ENCODE peak calls at places on chromosomes 7 and 10, in four cellular contexts. W is K562, E is GM12878, Z is HepG2. R is an unnamed sample.
A peak's percentile ranks its signal among the peaks of the same experiment; 100 is the strongest.

GRCh38 chr7:40003586-40003985 is 53.5 kb downstream of the CDK13 start:
- DNase-seq in E (no peak), Z (no peak), W (no peak), R (no peak)

GRCh38 chr10:114436941-114437340 is 32.6 kb upstream of the AFAP1L2 start:
- DNase-seq in W (no peak), E (no peak), Z (no peak), R (no peak)

GRCh38 chr7:7703427-7703826 is 15.0 kb downstream of the RPA3 start:
- DNase-seq in W (no peak), E (no peak), Z (no peak), R (no peak)

GRCh38 chr7:113370910-113371309 is 252.6 kb upstream of the SMIM30 start:
- DNase-seq in E (no peak), Z (no peak), W (no peak), R (no peak)

GRCh38 chr7:41257660-41258059 is 445.2 kb downstream of the INHBA start:
- DNase-seq in Z (no peak), E (no peak), W (no peak), R (no peak)

GRCh38 chr7:135714534-135715009 is 13.4 kb downstream of the SLC13A4 start:
- DNase-seq in E (no peak), Z (peak; percentile 6), W (no peak), R (peak; percentile 34)

GRCh38 chr7:2523941-2524807 is 4.6 kb downstream of the LFNG start:
- DNase-seq in W (peak; percentile 57), Z (peak; percentile 62), E (no peak), R (peak; percentile 50)

GRCh38 chr10:75097666-75098285 is 13.7 kb upstream of the SAMD8 start:
- DNase-seq in W (no peak), Z (peak; percentile 20), E (no peak), R (no peak)

GRCh38 chr10:76939862-76940495 is 697.6 kb downstream of the KCNMA1 start:
- DNase-seq in W (no peak), Z (no peak), E (no peak), R (no peak)

GRCh38 chr10:132446661-132447445 is 49.9 kb downstream of the PWWP2B start:
- DNase-seq in E (peak; percentile 21), Z (peak; percentile 83), W (peak; percentile 50), R (no peak)

GRCh38 chr10:28744021-28744420 is 66.7 kb downstream of the BAMBI start:
- DNase-seq in Z (no peak), E (no peak), W (no peak), R (no peak)

GRCh38 chr10:7412482-7413251 is 1.8 kb upstream of the SFMBT2 start:
- DNase-seq in E (no peak), Z (no peak), W (no peak), R (peak; percentile 71)

GRCh38 chr7:107692501-107692900 is 31.9 kb downstream of the SLC26A4 start:
- DNase-seq in W (no peak), E (no peak), Z (no peak), R (no peak)

GRCh38 chr10:46555366-46555712 is 1.1 kb downstream of the GPRIN2 start:
- DNase-seq in E (no peak), W (no peak), Z (no peak), R (peak; percentile 28)

GRCh38 chr10:49187044-49187484 is 1.1 kb downstream of the TMEM273 start:
- DNase-seq in E (no peak), Z (no peak), W (no peak), R (no peak)

GRCh38 chr10:29949411-29950011 is 109.9 kb downstream of the JCAD start:
- DNase-seq in W (no peak), E (no peak), Z (no peak), R (no peak)
- TF ChIP-seq NR2C2 in W (no peak), E (no peak), Z (no peak), R (no peak)

GRCh38 chr10:4847580-4848020 is 21.6 kb downstream of the AKR1E2 start:
- DNase-seq in Z (no peak), W (peak; percentile 47), E (no peak), R (no peak)

GRCh38 chr10:4850400-4850799 is 24.4 kb downstream of the AKR1E2 start:
- DNase-seq in W (no peak), Z (no peak), E (no peak), R (no peak)

GRCh38 chr10:4849555-4850242 is 23.7 kb downstream of the AKR1E2 start:
- DNase-seq in Z (peak; percentile 87), W (peak; percentile 80), E (peak; percentile 37), R (peak; percentile 92)

GRCh38 chr10:4849042-4849402 is 23.0 kb downstream of the AKR1E2 start:
- DNase-seq in W (no peak), E (no peak), Z (no peak), R (no peak)

GRCh38 chr10:4848341-4849041 is 22.5 kb downstream of the AKR1E2 start:
- DNase-seq in Z (no peak), E (no peak), W (peak; percentile 88), R (no peak)
- TF ChIP-seq CREM in Z (no peak), E (no peak), W (no peak), R (no peak)

GRCh38 chr7:100897772-100898454 is 2.2 kb upstream of the ACHE start:
- DNase-seq in W (peak; percentile 68), E (no peak), Z (no peak), R (no peak)

GRCh38 chr7:100896743-100897051 is 1.0 kb upstream of the ACHE start:
- DNase-seq in Z (no peak), E (no peak), W (no peak), R (peak; percentile 46)

GRCh38 chr7:100895701-100895955 is at the start of gene ACHE:
- DNase-seq in W (peak; percentile 85), Z (no peak), E (no peak), R (no peak)

GRCh38 chr7:100895956-100896742 is 461 bp upstream of the ACHE start:
- DNase-seq in E (no peak), W (peak; percentile 82), Z (no peak), R (peak; percentile 57)

GRCh38 chr7:100897111-100897608 is 1.5 kb upstream of the ACHE start:
- DNase-seq in Z (no peak), E (no peak), W (peak; percentile 77), R (peak; percentile 38)
- TF ChIP-seq NR2C2 in Z (no peak), E (no peak), W (no peak), R (no peak)

GRCh38 chr7:28054531-28055160 is 125.9 kb downstream of the JAZF1 start:
- DNase-seq in W (no peak), E (no peak), Z (no peak), R (no peak)
- TF ChIP-seq CREM in W (no peak), E (no peak), Z (no peak), R (no peak)

GRCh38 chr7:117992635-117993034 is 119.4 kb upstream of the CTTNBP2 start:
- DNase-seq in Z (no peak), E (no peak), W (no peak), R (no peak)

GRCh38 chr7:117990834-117991233 is 117.6 kb upstream of the CTTNBP2 start:
- DNase-seq in W (no peak), Z (no peak), E (no peak), R (no peak)

GRCh38 chr7:117997862-117998825 is 124.9 kb upstream of the CTTNBP2 start:
- DNase-seq in Z (no peak), W (no peak), E (no peak), R (no peak)

GRCh38 chr7:117995850-117996650 is 122.8 kb upstream of the CTTNBP2 start:
- DNase-seq in Z (no peak), E (no peak), W (no peak), R (no peak)

GRCh38 chr7:117993377-117994003 is 120.2 kb upstream of the CTTNBP2 start:
- DNase-seq in Z (peak; percentile 18), E (no peak), W (peak; percentile 60), R (peak; percentile 74)
- TF ChIP-seq NR2C2 in Z (no peak), E (no peak), W (no peak), R (no peak)

GRCh38 chr7:27179030-27179429 is 4.9 kb upstream of the HOXA10 start:
- DNase-seq in E (no peak), Z (no peak), W (no peak), R (no peak)

GRCh38 chr7:27181176-27181520 is 3.9 kb downstream of the HOXA11 start:
- DNase-seq in W (no peak), Z (no peak), E (no peak), R (no peak)

GRCh38 chr7:27178366-27178765 is 4.2 kb upstream of the HOXA10 start:
- DNase-seq in Z (no peak), W (no peak), E (no peak), R (no peak)

GRCh38 chr7:27180431-27181175 is 4.4 kb downstream of the HOXA11 start:
- DNase-seq in W (no peak), Z (no peak), E (no peak), R (no peak)

GRCh38 chr7:27179503-27180430 is 5.3 kb downstream of the HOXA11 start:
- DNase-seq in Z (peak; percentile 41), E (no peak), W (peak; percentile 80), R (peak; percentile 80)
- TF ChIP-seq CREM in Z (no peak), E (no peak), W (no peak), R (no peak)